ENCODE peak calls at places on chromosome 22, in nine cellular contexts. T, D, W, M, S, U, G, E and C are unnamed samples.

GRCh38 chr22:36182056-36182455 is 19.6 kb downstream of the APOL4 start:
- DNase-seq in T (no peak), D (no peak), W (no peak), M (no peak), S (no peak), U (no peak), G (no peak), E (no peak), C (no peak)

GRCh38 chr22:41873391-41873790 is 40.5 kb downstream of the SREBF2 start:
- DNase-seq in T (no peak), D (no peak), W (no peak), M (no peak), S (no peak), U (no peak), G (no peak), E (no peak), C (no peak)

GRCh38 chr22:49268924-49269323 is 558.7 kb downstream of the BRD1 start:
- DNase-seq in T (no peak), D (no peak), W (no peak), M (no peak), S (no peak), U (no peak), G (no peak), E (no peak), C (no peak)

GRCh38 chr22:45454260-45454659 is 40.8 kb downstream of the RIBC2 start:
- DNase-seq in T (no peak), D (no peak), W (no peak), M (no peak), S (no peak), U (no peak), G (no peak), E (no peak), C (no peak)

GRCh38 chr22:39215430-39216142 is 29.2 kb downstream of the PDGFB start:
- DNase-seq in T (peak), D (no peak), W (peak), M (no peak), S (no peak), U (no peak), G (peak), E (peak), C (peak)

GRCh38 chr22:45548991-45549736 is 46.5 kb downstream of the FBLN1 start:
- DNase-seq in T (no peak), D (no peak), W (peak), M (no peak), S (peak), U (peak), G (no peak), E (no peak), C (no peak)

GRCh38 chr22:25334091-25334490 is 114.7 kb downstream of the CRYBB2 start:
- DNase-seq in T (peak), D (peak), W (no peak), M (peak), S (peak), U (no peak), G (peak), E (no peak), C (peak)

GRCh38 chr22:32644252-32645100 is 157.0 kb upstream of the TIMP3 start:
- DNase-seq in T (peak), D (peak), W (peak), M (peak), S (peak), U (peak), G (no peak), E (peak), C (no peak)

DNA sequence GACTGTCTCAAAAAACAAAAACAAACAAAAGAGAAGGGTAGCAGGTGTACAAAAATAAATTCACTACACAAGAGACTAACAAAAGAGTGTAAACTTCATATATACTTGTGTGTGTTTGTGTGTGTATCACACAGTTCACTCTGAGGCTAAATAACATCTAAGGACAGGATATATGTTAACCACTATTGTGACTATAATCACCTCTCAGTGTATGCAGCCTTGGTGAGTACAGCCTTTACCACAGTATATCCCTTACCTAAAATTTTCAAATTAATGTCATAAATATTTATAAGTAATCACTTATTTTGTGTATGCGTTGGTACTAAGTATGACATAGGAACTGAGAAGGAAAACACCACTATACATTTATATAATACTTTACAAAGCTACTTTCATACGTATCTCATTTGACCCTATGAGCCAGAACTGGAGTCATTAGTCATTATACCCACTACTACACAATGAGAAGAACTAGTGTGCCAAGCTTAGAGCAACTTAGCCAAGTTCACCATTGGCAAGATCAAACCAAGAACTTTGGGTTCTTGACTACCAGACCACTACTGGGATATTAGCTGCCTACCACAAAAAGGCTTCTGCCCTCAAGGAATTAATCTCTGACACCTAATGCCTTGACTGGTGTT is 116.7 kb downstream of the SGSM3 start:
- DNase-seq in T (no peak), D (no peak), W (no peak), M (no peak), S (no peak), U (no peak), G (no peak), E (no peak), C (no peak)
- H3K27ac ChIP-seq in T (no peak), D (no peak), W (no peak), M (no peak), S (no peak), U (peak), G (no peak), E (peak), C (no peak)

GRCh38 chr22:37335819-37336199 is 53.5 kb downstream of the CYTH4 start:
- DNase-seq in T (no peak), D (no peak), W (no peak), M (no peak), S (no peak), U (no peak), G (no peak), E (no peak), C (no peak)
- H3K27ac ChIP-seq in T (no peak), D (no peak), W (no peak), M (no peak), S (no peak), U (peak), G (no peak), E (no peak), C (no peak)

GRCh38 chr22:17810570-17811116 is 36.4 kb upstream of the BID start:
- DNase-seq in T (no peak), D (peak), W (no peak), M (no peak), S (no peak), U (no peak), G (no peak), E (no peak), C (no peak)
- H3K27ac ChIP-seq in T (no peak), D (no peak), W (no peak), M (peak), S (no peak), U (no peak), G (no peak), E (no peak), C (no peak)

GRCh38 chr22:28939394-28939793 is 56.0 kb downstream of the ZNRF3 start:
- DNase-seq in T (no peak), D (no peak), W (no peak), M (no peak), S (no peak), U (no peak), G (no peak), E (no peak), C (no peak)

GRCh38 chr22:28942333-28942732 is 59.0 kb downstream of the ZNRF3 start:
- DNase-seq in T (no peak), D (no peak), W (no peak), M (no peak), S (no peak), U (no peak), G (no peak), E (no peak), C (no peak)

GRCh38 chr22:28939932-28940331 is 56.6 kb downstream of the ZNRF3 start:
- DNase-seq in T (no peak), D (no peak), W (no peak), M (no peak), S (no peak), U (no peak), G (no peak), E (no peak), C (no peak)

GRCh38 chr22:28938286-28938833 is 55.0 kb downstream of the ZNRF3 start:
- DNase-seq in T (no peak), D (no peak), W (no peak), M (no peak), S (no peak), U (no peak), G (no peak), E (no peak), C (no peak)

DNA sequence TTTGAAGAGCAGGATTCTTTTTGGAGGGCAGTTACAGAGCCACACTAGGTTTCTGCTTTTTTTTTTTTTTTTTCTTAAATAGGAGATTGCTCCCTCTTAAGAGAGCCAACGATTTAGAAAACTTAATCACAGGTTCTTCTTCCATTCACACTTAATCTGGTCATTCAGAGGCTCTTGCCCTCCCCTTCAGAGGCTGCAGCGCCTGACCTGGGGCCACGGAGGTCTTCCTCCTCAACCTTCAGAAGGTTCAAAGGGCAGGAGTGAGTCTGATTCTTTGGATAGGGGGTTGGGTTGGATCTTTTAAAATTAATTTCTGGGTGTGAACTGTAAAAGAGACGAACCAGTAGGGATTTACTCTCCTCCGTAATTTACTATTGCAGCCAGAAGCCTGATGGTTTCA is 57.1 kb downstream of the ZNRF3 start:
- DNase-seq in T (no peak), D (no peak), W (no peak), M (no peak), S (no peak), U (no peak), G (no peak), E (no peak), C (no peak)
- H3K27ac ChIP-seq in T (no peak), D (no peak), W (no peak), M (no peak), S (no peak), U (no peak), G (no peak), E (no peak), C (no peak)

GRCh38 chr22:46635756-46636155 is 15.6 kb downstream of the GRAMD4 start:
- DNase-seq in T (no peak), D (no peak), W (peak), M (no peak), S (no peak), U (no peak), G (peak), E (no peak), C (no peak)

GRCh38 chr22:46638601-46639431 is 18.6 kb downstream of the GRAMD4 start:
- DNase-seq in T (peak), D (no peak), W (peak), M (no peak), S (peak), U (no peak), G (no peak), E (peak), C (no peak)

GRCh38 chr22:46636221-46637002 is 16.2 kb downstream of the GRAMD4 start:
- DNase-seq in T (no peak), D (no peak), W (no peak), M (no peak), S (no peak), U (no peak), G (no peak), E (no peak), C (no peak)

GRCh38 chr22:46639843-46640242 is 19.7 kb downstream of the GRAMD4 start:
- DNase-seq in T (no peak), D (no peak), W (no peak), M (no peak), S (no peak), U (no peak), G (no peak), E (no peak), C (no peak)

GRCh38 chr22:46637711-46638600 is 17.8 kb downstream of the GRAMD4 start:
- DNase-seq in T (no peak), D (no peak), W (no peak), M (no peak), S (no peak), U (no peak), G (no peak), E (no peak), C (peak)
- H3K27ac ChIP-seq in T (no peak), D (no peak), W (no peak), M (peak), S (no peak), U (peak), G (no peak), E (no peak), C (no peak)

GRCh38 chr22:47032956-47033647 is 270.7 kb downstream of the TBC1D22A start:
- DNase-seq in T (no peak), D (no peak), W (peak), M (no peak), S (no peak), U (peak), G (no peak), E (peak), C (no peak)

GRCh38 chr22:47032091-47032943 is 269.9 kb downstream of the TBC1D22A start:
- DNase-seq in T (peak), D (no peak), W (peak), M (no peak), S (no peak), U (no peak), G (no peak), E (peak), C (no peak)

GRCh38 chr22:47030143-47030641 is 267.7 kb downstream of the TBC1D22A start:
- DNase-seq in T (no peak), D (no peak), W (no peak), M (no peak), S (peak), U (no peak), G (no peak), E (no peak), C (no peak)

GRCh38 chr22:47030881-47031627 is 268.6 kb downstream of the TBC1D22A start:
- DNase-seq in T (no peak), D (no peak), W (no peak), M (no peak), S (no peak), U (no peak), G (no peak), E (peak), C (no peak)

DNA sequence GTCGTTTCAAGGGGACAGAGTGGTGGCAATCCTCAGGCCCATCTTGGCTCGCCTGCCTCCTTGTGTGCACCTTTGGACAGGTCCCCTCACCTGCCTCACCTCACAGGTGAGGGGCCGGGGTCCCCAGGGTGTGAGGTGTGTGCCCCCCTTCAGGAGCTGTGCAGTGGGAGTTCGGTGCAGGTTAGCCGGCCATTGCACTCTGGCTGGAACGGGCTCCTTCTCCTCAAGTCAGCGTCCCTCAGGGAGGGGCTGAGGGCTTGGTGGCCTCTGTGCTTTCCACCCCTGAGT is 269.1 kb downstream of the TBC1D22A start:
- DNase-seq in T (no peak), D (no peak), W (no peak), M (no peak), S (no peak), U (no peak), G (no peak), E (peak), C (no peak)
- H3K27ac ChIP-seq in T (no peak), D (no peak), W (peak), M (no peak), S (no peak), U (peak), G (no peak), E (no peak), C (no peak)

DNA sequence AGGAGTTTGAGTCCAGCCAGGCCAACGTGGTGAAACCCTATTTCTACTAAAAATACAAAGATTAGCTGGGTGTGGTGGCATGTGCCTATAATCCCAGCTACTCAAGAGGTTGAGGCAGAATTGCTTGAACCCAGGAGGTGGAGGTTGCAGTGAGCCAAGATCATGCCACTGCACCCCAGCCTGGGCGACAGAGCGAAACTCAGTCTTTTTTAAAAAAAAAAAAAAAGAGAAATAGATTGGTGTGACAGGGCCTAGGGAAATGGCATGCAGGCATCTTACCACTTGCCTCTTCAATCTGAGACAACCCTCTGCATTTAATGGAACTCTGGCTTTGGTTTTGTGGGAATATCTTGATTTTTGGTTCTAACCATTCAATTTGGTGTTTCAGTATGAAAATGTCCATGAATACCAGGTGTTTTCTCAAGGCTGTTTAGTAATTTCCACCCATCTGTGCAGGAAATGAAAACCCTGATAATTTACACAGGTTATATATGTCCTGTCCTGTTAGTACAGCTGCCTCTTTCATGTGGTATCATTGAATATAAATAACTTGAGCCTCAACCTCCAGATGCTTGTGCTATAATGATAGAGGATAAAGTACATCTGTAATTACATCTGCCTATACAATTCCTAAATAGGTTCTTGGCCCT is 8.4 kb downstream of the XBP1 start:
- DNase-seq in T (peak), D (no peak), W (no peak), M (no peak), S (no peak), U (no peak), G (no peak), E (no peak), C (no peak)
- H3K27ac ChIP-seq in T (peak), D (no peak), W (peak), M (no peak), S (no peak), U (peak), G (no peak), E (peak), C (peak)